ENCODE peak calls at places on chromosomes 2 and 18, in seven cellular contexts. One of them, this sample, is unnamed. For H3K4me1, the result is how much of the 10 kb centered on the place peaks cover.

GRCh38 chr2:216804357-216805350 is 55.2 kb downstream of the TNP1 start:
- DNase-seq in K562: no peak
- DNase-seq in HCT116: no peak
- DNase-seq in HepG2: no peak
- DNase-seq in GM12878: no peak
- DNase-seq in H1: no peak
- DNase-seq in SK-N-SH: no peak
- DNase-seq in this sample: no peak

GRCh38 chr2:195531754-195532153 is 125.3 kb upstream of the SLC39A10 start:
- DNase-seq in K562: no peak
- DNase-seq in HCT116: no peak
- DNase-seq in HepG2: no peak
- DNase-seq in GM12878: no peak
- DNase-seq in H1: no peak
- DNase-seq in SK-N-SH: no peak
- DNase-seq in this sample: no peak

GRCh38 chr2:161354106-161354505 is 45.9 kb downstream of the PSMD14 start:
- DNase-seq in K562: no peak
- DNase-seq in HCT116: no peak
- DNase-seq in HepG2: no peak
- DNase-seq in GM12878: no peak
- DNase-seq in H1: no peak
- DNase-seq in SK-N-SH: no peak
- DNase-seq in this sample: no peak

GRCh38 chr2:189147361-189147760 is 32.2 kb downstream of the COL5A2 start:
- DNase-seq in K562: no peak
- DNase-seq in HCT116: no peak
- DNase-seq in HepG2: no peak
- DNase-seq in GM12878: no peak
- DNase-seq in H1: no peak
- DNase-seq in SK-N-SH: no peak
- DNase-seq in this sample: no peak

GRCh38 chr2:174682578-174683391 is 81.5 kb downstream of the CHRNA1 start:
- DNase-seq in K562: no peak
- DNase-seq in HCT116: no peak
- DNase-seq in HepG2: no peak
- DNase-seq in GM12878: no peak
- DNase-seq in H1: peak
- DNase-seq in SK-N-SH: peak
- DNase-seq in this sample: no peak

GRCh38 chr2:161533218-161533617 is 91.0 kb upstream of the SLC4A10 start:
- DNase-seq in K562: no peak
- DNase-seq in HCT116: no peak
- DNase-seq in HepG2: no peak
- DNase-seq in GM12878: no peak
- DNase-seq in H1: no peak
- DNase-seq in SK-N-SH: no peak
- DNase-seq in this sample: no peak

GRCh38 chr2:111908578-111908977 is 10.2 kb downstream of the MERTK start:
- DNase-seq in K562: no peak
- DNase-seq in HCT116: no peak
- DNase-seq in HepG2: no peak
- DNase-seq in GM12878: no peak
- DNase-seq in H1: no peak
- DNase-seq in SK-N-SH: no peak
- DNase-seq in this sample: no peak

GRCh38 chr18:36314098-36314497 is 16.6 kb downstream of the FHOD3 start:
- DNase-seq in K562: no peak
- DNase-seq in HCT116: no peak
- DNase-seq in HepG2: no peak
- DNase-seq in GM12878: no peak
- DNase-seq in H1: peak
- DNase-seq in SK-N-SH: no peak
- DNase-seq in this sample: no peak

GRCh38 chr2:86068098-86069047 is 37.3 kb downstream of the POLR1A start:
- DNase-seq in K562: no peak
- DNase-seq in HCT116: no peak
- DNase-seq in HepG2: no peak
- DNase-seq in GM12878: no peak
- DNase-seq in H1: no peak
- DNase-seq in SK-N-SH: no peak
- DNase-seq in this sample: no peak

GRCh38 chr2:138389067-138389466 is 112.5 kb upstream of the SPOPL start:
- DNase-seq in K562: no peak
- DNase-seq in HCT116: no peak
- DNase-seq in HepG2: no peak
- DNase-seq in GM12878: no peak
- DNase-seq in H1: no peak
- DNase-seq in SK-N-SH: no peak
- DNase-seq in this sample: no peak

GRCh38 chr2:69012310-69013122 is 463 bp upstream of the ANTXR1 start:
- DNase-seq in K562: peak
- DNase-seq in HCT116: peak
- DNase-seq in HepG2: peak
- DNase-seq in GM12878: no peak
- DNase-seq in H1: peak
- DNase-seq in SK-N-SH: peak
- DNase-seq in this sample: no peak

GRCh38 chr2:20229322-20230201 is 4.6 kb upstream of the SDC1 start:
- DNase-seq in K562: no peak
- DNase-seq in HCT116: no peak
- DNase-seq in HepG2: no peak
- DNase-seq in GM12878: no peak
- DNase-seq in H1: peak
- DNase-seq in SK-N-SH: peak
- DNase-seq in this sample: no peak

GRCh38 chr18:23232331-23232730 is 97.0 kb downstream of the CABLES1 start:
- DNase-seq in K562: no peak
- DNase-seq in HCT116: no peak
- DNase-seq in HepG2: no peak
- DNase-seq in GM12878: peak
- DNase-seq in H1: no peak
- DNase-seq in SK-N-SH: no peak
- DNase-seq in this sample: no peak
- H3K4me1 ChIP-seq in K562: under half
- H3K4me1 ChIP-seq in HCT116: under half
- H3K4me1 ChIP-seq in HepG2: under half
- H3K4me1 ChIP-seq in GM12878: half or more
- H3K4me1 ChIP-seq in H1: under half
- H3K4me1 ChIP-seq in SK-N-SH: under half
- H3K4me1 ChIP-seq in this sample: under half

GRCh38 chr2:55045685-55046221 is 4.5 kb downstream of the RTN4 start:
- DNase-seq in K562: no peak
- DNase-seq in HCT116: no peak
- DNase-seq in HepG2: peak
- DNase-seq in GM12878: no peak
- DNase-seq in H1: no peak
- DNase-seq in SK-N-SH: no peak
- DNase-seq in this sample: no peak
- H3K4me3 ChIP-seq in K562: peak
- H3K4me3 ChIP-seq in HCT116: no peak
- H3K4me3 ChIP-seq in HepG2: peak
- H3K4me3 ChIP-seq in GM12878: peak
- H3K4me3 ChIP-seq in H1: no peak
- H3K4me3 ChIP-seq in SK-N-SH: peak
- H3K4me3 ChIP-seq in this sample: no peak

DNA sequence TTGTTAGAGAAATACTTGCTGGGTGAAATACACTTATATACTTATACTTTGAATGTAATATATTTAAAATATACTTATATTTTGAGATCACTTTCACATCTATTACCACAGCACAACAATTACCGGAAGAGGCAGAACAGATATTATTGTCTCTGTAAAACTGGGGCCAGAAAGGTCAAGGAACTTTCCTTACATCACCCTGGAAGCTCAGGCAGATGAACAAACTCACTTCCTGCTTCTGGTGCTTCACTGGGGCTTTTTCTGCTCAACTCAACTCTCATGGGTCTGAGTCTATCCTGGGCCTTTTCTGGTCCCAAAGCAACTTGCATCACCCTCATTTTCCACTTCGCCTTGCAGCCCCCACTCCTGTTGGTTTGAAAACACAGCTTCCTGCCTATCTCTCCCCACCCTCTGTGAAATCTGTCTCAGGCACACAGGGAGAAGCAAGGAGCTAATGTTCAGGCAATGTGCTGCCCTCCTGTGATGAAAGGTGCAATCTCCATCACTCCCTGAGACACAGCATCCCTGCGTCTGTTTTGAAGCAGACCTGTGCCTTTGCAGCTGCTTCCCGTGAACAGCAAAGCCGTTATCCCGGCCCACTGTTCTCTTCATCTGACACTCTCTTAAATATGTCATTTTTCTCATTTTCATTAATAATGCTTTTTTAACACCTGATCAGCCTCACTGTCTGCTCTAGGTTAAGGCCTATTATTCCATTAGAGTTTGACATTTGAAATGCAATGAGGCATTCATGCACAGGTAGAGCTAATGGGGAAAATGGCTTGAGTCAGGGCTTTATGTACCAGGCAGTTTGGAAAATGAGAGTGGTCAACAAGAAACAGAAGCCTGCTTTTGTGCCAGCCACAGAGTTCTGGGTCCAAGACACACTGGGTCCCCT is 251.9 kb upstream of the CHAC2 start:
- DNase-seq in K562: no peak
- DNase-seq in HCT116: no peak
- DNase-seq in HepG2: no peak
- DNase-seq in GM12878: no peak
- DNase-seq in H1: no peak
- DNase-seq in SK-N-SH: no peak
- DNase-seq in this sample: no peak
- TF ChIP-seq YY1 in K562: no peak
- TF ChIP-seq YY1 in HCT116: no peak
- TF ChIP-seq YY1 in HepG2: no peak
- TF ChIP-seq YY1 in GM12878: no peak
- TF ChIP-seq YY1 in H1: no peak
- TF ChIP-seq YY1 in SK-N-SH: no peak
- TF ChIP-seq YY1 in this sample: no peak

GRCh38 chr2:43224131-43224570 is 2.3 kb downstream of the ZFP36L2 start:
- DNase-seq in K562: no peak
- DNase-seq in HCT116: no peak
- DNase-seq in HepG2: peak
- DNase-seq in GM12878: no peak
- DNase-seq in H1: peak
- DNase-seq in SK-N-SH: peak
- DNase-seq in this sample: peak

GRCh38 chr2:43221660-43222471 is 4.5 kb downstream of the ZFP36L2 start:
- DNase-seq in K562: peak
- DNase-seq in HCT116: peak
- DNase-seq in HepG2: peak
- DNase-seq in GM12878: no peak
- DNase-seq in H1: peak
- DNase-seq in SK-N-SH: peak
- DNase-seq in this sample: peak

GRCh38 chr2:43223412-43224040 is 2.9 kb downstream of the ZFP36L2 start:
- DNase-seq in K562: no peak
- DNase-seq in HCT116: no peak
- DNase-seq in HepG2: no peak
- DNase-seq in GM12878: no peak
- DNase-seq in H1: no peak
- DNase-seq in SK-N-SH: no peak
- DNase-seq in this sample: no peak

GRCh38 chr2:43220982-43221659 is 5.3 kb downstream of the ZFP36L2 start:
- DNase-seq in K562: no peak
- DNase-seq in HCT116: no peak
- DNase-seq in HepG2: no peak
- DNase-seq in GM12878: no peak
- DNase-seq in H1: peak
- DNase-seq in SK-N-SH: peak
- DNase-seq in this sample: no peak

DNA sequence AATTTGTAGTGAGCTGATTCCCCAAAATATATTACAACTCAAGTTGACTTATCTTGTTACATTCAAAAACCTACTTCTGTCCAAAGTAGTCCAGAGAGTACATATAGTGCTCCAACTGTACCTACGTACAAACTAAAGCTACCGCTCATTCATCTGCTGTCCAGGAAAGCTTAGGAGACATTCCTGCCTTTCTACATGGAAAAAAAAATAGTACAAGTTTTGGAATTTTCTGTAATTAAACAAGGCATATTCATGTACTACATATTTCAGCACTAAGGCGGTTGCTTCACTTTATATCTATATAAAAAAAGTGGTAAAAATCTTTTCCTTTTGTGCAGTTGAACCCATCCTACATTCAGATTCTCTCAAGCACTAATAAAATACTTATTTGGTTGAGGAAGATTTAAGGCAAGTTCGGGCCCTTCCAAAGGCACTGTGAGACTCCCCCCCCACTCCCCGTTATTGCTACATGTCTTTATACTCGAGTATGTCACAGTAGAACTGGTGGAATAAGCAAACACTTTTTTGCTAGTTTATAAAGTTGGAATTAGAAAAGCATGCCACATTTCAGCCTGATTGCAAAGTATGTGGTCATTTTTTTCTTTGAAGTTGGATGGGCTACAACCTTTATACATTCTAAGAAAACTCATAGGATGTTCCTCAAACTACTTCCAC is 3.8 kb downstream of the ZFP36L2 start:
- DNase-seq in K562: no peak
- DNase-seq in HCT116: no peak
- DNase-seq in HepG2: no peak
- DNase-seq in GM12878: no peak
- DNase-seq in H1: no peak
- DNase-seq in SK-N-SH: no peak
- DNase-seq in this sample: no peak
- H3K4me1 ChIP-seq in K562: under half
- H3K4me1 ChIP-seq in HCT116: half or more
- H3K4me1 ChIP-seq in HepG2: half or more
- H3K4me1 ChIP-seq in GM12878: under half
- H3K4me1 ChIP-seq in H1: under half
- H3K4me1 ChIP-seq in SK-N-SH: under half
- H3K4me1 ChIP-seq in this sample: under half

This sample was measured in NT2/D1.